ENCODE peak calls at places on chromosomes 13 and 19, in eight cellular contexts. J is germinal center; N is stimulated activated CD8-positive, alpha-beta memory T cell treated with anti-CD3 and anti-CD28 coated beads, Interleukin-15, amount 100 ng/mL, for 4 hours; Z is HS-27A; E is WTC11; B is NCI-H2029 treated with DMSO at 0.1 percent for 48 hours; F is smooth muscle cell of the brain vasculature; V is anterior cingulate cortex. W is an unnamed sample.

GRCh38 chr13:49828452-49828851 is 36.0 kb upstream of the KPNA3 start:
- DNase-seq in J (no peak), N (no peak), Z (no peak), E (no peak), B (no peak), F (no peak), V (no peak), W (no peak)

GRCh38 chr13:112343591-112343990 is 32.6 kb upstream of the SPACA7 start:
- DNase-seq in J (no peak), N (no peak), Z (no peak), E (no peak), B (no peak), F (no peak), V (no peak), W (no peak)

GRCh38 chr19:3976495-3977241 is 5.8 kb upstream of the DAPK3 start:
- DNase-seq in J (no peak), N (no peak), Z (no peak), E (no peak), B (no peak), F (no peak), V (no peak), W (no peak)

GRCh38 chr13:110354715-110355473 is 47.8 kb downstream of the COL4A2 start:
- DNase-seq in J (no peak), N (no peak), Z (no peak), E (no peak), B (no peak), F (no peak), V (no peak), W (no peak)

GRCh38 chr13:59416561-59416960 is 747.2 kb downstream of the DIAPH3 start:
- DNase-seq in J (no peak), N (no peak), Z (no peak), E (no peak), B (no peak), F (no peak), V (no peak), W (no peak)

GRCh38 chr19:29318581-29318980 is 105.6 kb upstream of the UQCRFS1 start:
- DNase-seq in J (no peak), N (no peak), Z (no peak), E (no peak), B (no peak), F (no peak), V (no peak), W (no peak)

GRCh38 chr13:74438911-74439310 is 304.7 kb upstream of the KLF12 start:
- DNase-seq in J (no peak), N (no peak), Z (no peak), E (no peak), B (no peak), F (no peak), V (no peak), W (no peak)

GRCh38 chr13:101181076-101181685 is 235.1 kb downstream of the NALCN start:
- DNase-seq in J (no peak), N (no peak), Z (no peak), E (no peak), B (no peak), F (no peak), V (no peak), W (no peak)

GRCh38 chr19:12792853-12793289 is 1.6 kb downstream of the JUNB start:
- DNase-seq in J (no peak), N (no peak), Z (no peak), E (no peak), B (no peak), F (no peak), V (no peak), W (no peak)

GRCh38 chr19:38666662-38667448 is 19.4 kb downstream of the ACTN4 start:
- DNase-seq in J (peak; percentile 60), N (no peak), Z (no peak), E (no peak), B (peak; percentile 34), F (no peak), V (peak; percentile 51), W (no peak)

GRCh38 chr13:30746816-30747215 is 11.5 kb downstream of the ALOX5AP start:
- DNase-seq in J (no peak), N (no peak), Z (no peak), E (no peak), B (no peak), F (no peak), V (no peak), W (no peak)

GRCh38 chr19:44905437-44906160 is at the start of gene APOE:
- DNase-seq in J (no peak), N (no peak), Z (no peak), E (peak; percentile 81), B (no peak), F (no peak), V (peak; percentile 17), W (no peak)

GRCh38 chr13:95326695-95327094 is 25.4 kb upstream of the ABCC4 start:
- DNase-seq in J (no peak), N (no peak), Z (no peak), E (no peak), B (no peak), F (no peak), V (no peak), W (no peak)

GRCh38 chr19:15769586-15769985 is 17.9 kb upstream of the OR10H5 start:
- DNase-seq in J (no peak), N (no peak), Z (no peak), E (peak; percentile 18), B (no peak), F (no peak), V (no peak), W (no peak)

GRCh38 chr19:19997656-19998268 is 41.5 kb downstream of the ZNF682 start:
- DNase-seq in J (peak; percentile 62), N (no peak), Z (no peak), E (peak; percentile 81), B (no peak), F (no peak), V (no peak), W (peak; percentile 22)

GRCh38 chr19:49658139-49658517 is 7.5 kb downstream of the IRF3 start:
- DNase-seq in J (no peak), N (no peak), Z (no peak), E (no peak), B (no peak), F (no peak), V (no peak), W (no peak)

GRCh38 chr19:18488838-18489626 is 32.8 kb downstream of the ELL start:
- DNase-seq in J (no peak), N (no peak), Z (no peak), E (peak; percentile 73), B (no peak), F (no peak), V (no peak), W (no peak)

GRCh38 chr19:5904302-5905071 is at the start of gene VMAC:
- DNase-seq in J (peak; percentile 98), N (peak; percentile 99), Z (peak; percentile 99), E (peak; percentile 100), B (peak; percentile 99), F (peak; percentile 100), V (peak; percentile 100), W (peak; percentile 99)

GRCh38 chr19:1864480-1865171 is 1.2 kb upstream of the KLF16 start:
- DNase-seq in J (peak; percentile 80), N (peak; percentile 36), Z (no peak), E (peak; percentile 87), B (no peak), F (no peak), V (peak; percentile 49), W (peak; percentile 46)

GRCh38 chr13:66849706-66850105 is 380.4 kb downstream of the PCDH9 start:
- DNase-seq in J (no peak), N (no peak), Z (no peak), E (peak; percentile 19), B (no peak), F (no peak), V (no peak), W (no peak)

GRCh38 chr19:14072535-14073231 is at the start of gene MISP3:
- DNase-seq in J (peak; percentile 47), N (no peak), Z (no peak), E (no peak), B (no peak), F (no peak), V (peak; percentile 22), W (no peak)

GRCh38 chr13:77168232-77168631 is 141.3 kb upstream of the FBXL3 start:
- DNase-seq in J (no peak), N (no peak), Z (no peak), E (no peak), B (no peak), F (no peak), V (no peak), W (no peak)

GRCh38 chr19:1087813-1088418 is 7.3 kb downstream of the POLR2E start:
- DNase-seq in J (peak; percentile 61), N (no peak), Z (no peak), E (no peak), B (no peak), F (no peak), V (peak; percentile 66), W (no peak)

GRCh38 chr13:75418997-75419396 is 63.0 kb downstream of the TBC1D4 start:
- DNase-seq in J (no peak), N (no peak), Z (no peak), E (no peak), B (no peak), F (no peak), V (no peak), W (no peak)

GRCh38 chr13:37666036-37666435 is 67.5 kb upstream of the POSTN start:
- DNase-seq in J (no peak), N (no peak), Z (no peak), E (no peak), B (no peak), F (peak; percentile 95), V (no peak), W (no peak)

GRCh38 chr13:80070024-80070703 is 270.8 kb downstream of the SPRY2 start:
- DNase-seq in J (no peak), N (no peak), Z (no peak), E (peak; percentile 20), B (peak; percentile 77), F (no peak), V (no peak), W (no peak)

GRCh38 chr13:102012299-102013293 is 389.3 kb downstream of the FGF14 start:
- DNase-seq in J (no peak), N (no peak), Z (no peak), E (no peak), B (no peak), F (no peak), V (no peak), W (no peak)

GRCh38 chr13:59671853-59672252 is 491.9 kb downstream of the DIAPH3 start:
- DNase-seq in J (no peak), N (no peak), Z (no peak), E (no peak), B (no peak), F (no peak), V (no peak), W (no peak)

GRCh38 chr13:99496322-99497142 is 4.7 kb upstream of the TM9SF2 start:
- DNase-seq in J (no peak), N (no peak), Z (no peak), E (no peak), B (no peak), F (no peak), V (peak; percentile 46), W (peak; percentile 42)

GRCh38 chr13:31528758-31529157 is 210.6 kb upstream of the RXFP2 start:
- DNase-seq in J (no peak), N (no peak), Z (no peak), E (no peak), B (no peak), F (no peak), V (no peak), W (no peak)

GRCh38 chr19:14081797-14082674 is 3.5 kb downstream of the C19orf67 start:
- DNase-seq in J (no peak), N (no peak), Z (no peak), E (no peak), B (no peak), F (no peak), V (no peak), W (no peak)

GRCh38 chr13:28819046-28819747 is 942 bp upstream of the MTUS2 start:
- DNase-seq in J (no peak), N (no peak), Z (no peak), E (peak; percentile 16), B (no peak), F (no peak), V (no peak), W (no peak)

GRCh38 chr19:40200352-40201099 is 9.3 kb downstream of the MAP3K10 start:
- DNase-seq in J (no peak), N (no peak), Z (no peak), E (no peak), B (no peak), F (no peak), V (no peak), W (no peak)

GRCh38 chr19:28727835-28728159 is 485.2 kb downstream of the UQCRFS1 start:
- DNase-seq in J (no peak), N (no peak), Z (no peak), E (no peak), B (no peak), F (no peak), V (no peak), W (no peak)